ENCODE peak calls at places on chromosomes 6 and 20, in four cellular contexts. E, W, L and J are unnamed samples.

GRCh38 chr20:10642859-10643559 is 30.8 kb downstream of the JAG1 start:
- DNase-seq in E (no peak), W (no peak), L (no peak), J (peak)

GRCh38 chr6:15761045-15761502 is 98.2 kb upstream of the DTNBP1 start:
- DNase-seq in E (no peak), W (no peak), L (no peak), J (no peak)

GRCh38 chr20:51423810-51424209 is 118.7 kb downstream of the NFATC2 start:
- DNase-seq in E (no peak), W (no peak), L (no peak), J (no peak)

GRCh38 chr6:39530201-39530759 is 194.9 kb downstream of the KIF6 start:
- DNase-seq in E (no peak), W (peak), L (no peak), J (peak)

GRCh38 chr20:17796096-17796563 is 96.4 kb downstream of the BANF2 start:
- DNase-seq in E (no peak), W (peak), L (no peak), J (no peak)

GRCh38 chr20:11394145-11394833 is 523.4 kb upstream of the BTBD3 start:
- DNase-seq in E (no peak), W (peak), L (no peak), J (peak)

GRCh38 chr20:53146201-53146891 is 174.2 kb downstream of the TSHZ2 start:
- DNase-seq in E (no peak), W (no peak), L (no peak), J (peak)

GRCh38 chr20:57008217-57008616 is 258.2 kb downstream of the BMP7 start:
- DNase-seq in E (no peak), W (peak), L (no peak), J (peak)

GRCh38 chr6:6629416-6629815 is 40.9 kb downstream of the LY86 start:
- DNase-seq in E (no peak), W (peak), L (no peak), J (peak)

GRCh38 chr20:13839421-13840092 is 54.7 kb downstream of the NDUFAF5 start:
- DNase-seq in E (no peak), W (peak), L (no peak), J (peak)

GRCh38 chr20:62357681-62358080 is 9.4 kb downstream of the LAMA5 start:
- DNase-seq in E (no peak), W (no peak), L (no peak), J (no peak)

GRCh38 chr20:47305667-47306066 is 50.8 kb downstream of the ZMYND8 start:
- DNase-seq in E (no peak), W (no peak), L (no peak), J (no peak)

GRCh38 chr6:43705996-43706395 is 18.4 kb upstream of the MRPS18A start:
- DNase-seq in E (no peak), W (peak), L (no peak), J (no peak)

GRCh38 chr6:168043193-168043847 is 35.7 kb downstream of the FRMD1 start:
- DNase-seq in E (no peak), W (no peak), L (no peak), J (no peak)

GRCh38 chr6:72784581-72784980 is 162.7 kb downstream of the KCNQ5 start:
- DNase-seq in E (no peak), W (peak), L (no peak), J (peak)

GRCh38 chr20:10572853-10573252 is 100.9 kb downstream of the JAG1 start:
- DNase-seq in E (no peak), W (no peak), L (no peak), J (no peak)

GRCh38 chr6:49030621-49031020 is 432.4 kb downstream of the MMUT start:
- DNase-seq in E (no peak), W (no peak), L (no peak), J (peak)

GRCh38 chr6:2765896-2766766 is 938 bp downstream of the WRNIP1 start:
- DNase-seq in E (no peak), W (peak), L (peak), J (peak)

GRCh38 chr6:82033631-82034211 is 213.8 kb downstream of the IBTK start:
- DNase-seq in E (no peak), W (peak), L (no peak), J (no peak)

GRCh38 chr6:138987643-138988468 is at the start of gene REPS1:
- DNase-seq in E (peak), W (peak), L (peak), J (peak)

GRCh38 chr6:30682181-30683117 is 4.0 kb downstream of the PPP1R18 start:
- DNase-seq in E (peak), W (peak), L (peak), J (peak)

GRCh38 chr6:45539124-45539523 is 161.4 kb upstream of the SUPT3H start:
- DNase-seq in E (no peak), W (no peak), L (no peak), J (no peak)

GRCh38 chr20:32189691-32190607 is 17.6 kb downstream of the PLAGL2 start:
- DNase-seq in E (peak), W (peak), L (no peak), J (peak)

GRCh38 chr6:108156180-108156937 is 9.5 kb upstream of the NR2E1 start:
- DNase-seq in E (no peak), W (peak), L (no peak), J (no peak)